ENCODE peak calls at places on chromosomes 2 and 18, in eight cellular contexts. P is ovary, T is A549, E is esophagus muscularis mucosa, R is K562, G is upper lobe of left lung, M is H1, B is GM12878. U is an unnamed sample. For H3K4me1, the result is how much of the 10 kb centered on the place peaks cover.

GRCh38 chr18:35524236-35524635 is 26.5 kb upstream of the INO80C start:
- DNase-seq in P (no peak), T (no peak), E (peak), R (no peak), G (no peak), M (no peak), B (no peak), U (no peak)

GRCh38 chr2:72827999-72828646 is 2.3 kb upstream of the EXOC6B start:
- DNase-seq in P (no peak), T (peak), E (no peak), R (no peak), G (no peak), M (no peak), B (no peak), U (no peak)

GRCh38 chr2:9750224-9751215 is 92.8 kb upstream of the TAF1B start:
- DNase-seq in P (peak), T (no peak), E (no peak), R (no peak), G (no peak), M (no peak), B (no peak), U (no peak)

GRCh38 chr2:110126926-110127325 is 11.3 kb upstream of the MALL start:
- DNase-seq in P (no peak), T (no peak), E (no peak), R (no peak), G (no peak), M (no peak), B (no peak), U (no peak)

GRCh38 chr18:21452808-21453511 is 147.5 kb downstream of the ESCO1 start:
- DNase-seq in P (no peak), T (no peak), E (no peak), R (no peak), G (no peak), M (no peak), B (no peak), U (no peak)

GRCh38 chr18:25349131-25349925 is 2.6 kb downstream of the ZNF521 start:
- DNase-seq in P (peak), T (no peak), E (no peak), R (no peak), G (peak), M (peak), B (no peak), U (no peak)

GRCh38 chr18:25233582-25234362 is 118.2 kb downstream of the ZNF521 start:
- DNase-seq in P (no peak), T (no peak), E (no peak), R (no peak), G (no peak), M (no peak), B (no peak), U (no peak)

GRCh38 chr18:79732721-79733025 is 53.1 kb downstream of the CTDP1 start:
- DNase-seq in P (no peak), T (peak), E (no peak), R (no peak), G (no peak), M (no peak), B (no peak), U (no peak)

GRCh38 chr2:240411261-240412160 is 24.0 kb upstream of the GPC1 start:
- DNase-seq in P (peak), T (no peak), E (no peak), R (no peak), G (peak), M (no peak), B (no peak), U (no peak)

GRCh38 chr2:201349601-201350000 is 7.5 kb downstream of the FLACC1 start:
- DNase-seq in P (no peak), T (no peak), E (no peak), R (no peak), G (no peak), M (no peak), B (no peak), U (no peak)

GRCh38 chr2:37201766-37202165 is 5.5 kb downstream of the CEBPZOS start:
- DNase-seq in P (no peak), T (no peak), E (no peak), R (no peak), G (no peak), M (no peak), B (no peak), U (no peak)

GRCh38 chr2:127634066-127634617 is 11.8 kb upstream of the GPR17 start:
- DNase-seq in P (no peak), T (no peak), E (no peak), R (no peak), G (peak), M (no peak), B (no peak), U (no peak)

GRCh38 chr2:119820275-119820674 is 60.6 kb downstream of the PTPN4 start:
- DNase-seq in P (no peak), T (peak), E (no peak), R (no peak), G (no peak), M (no peak), B (no peak), U (no peak)

GRCh38 chr2:100237770-100238169 is 84.5 kb downstream of the LONRF2 start:
- DNase-seq in P (no peak), T (no peak), E (no peak), R (peak), G (peak), M (no peak), B (no peak), U (peak)

GRCh38 chr18:76953186-76953982 is 131.0 kb downstream of the ZNF236 start:
- DNase-seq in P (peak), T (no peak), E (no peak), R (no peak), G (peak), M (no peak), B (no peak), U (peak)

GRCh38 chr18:11160303-11160702 is 10.9 kb upstream of the PIEZO2 start:
- DNase-seq in P (no peak), T (no peak), E (no peak), R (no peak), G (no peak), M (no peak), B (no peak), U (no peak)

GRCh38 chr18:11165138-11165537 is 15.8 kb upstream of the PIEZO2 start:
- DNase-seq in P (no peak), T (no peak), E (no peak), R (no peak), G (no peak), M (no peak), B (no peak), U (no peak)

GRCh38 chr18:11165952-11166351 is 16.6 kb upstream of the PIEZO2 start:
- DNase-seq in P (no peak), T (no peak), E (no peak), R (no peak), G (no peak), M (no peak), B (no peak), U (no peak)

GRCh38 chr18:11162889-11163288 is 13.5 kb upstream of the PIEZO2 start:
- DNase-seq in P (no peak), T (no peak), E (no peak), R (no peak), G (no peak), M (no peak), B (no peak), U (no peak)

DNA sequence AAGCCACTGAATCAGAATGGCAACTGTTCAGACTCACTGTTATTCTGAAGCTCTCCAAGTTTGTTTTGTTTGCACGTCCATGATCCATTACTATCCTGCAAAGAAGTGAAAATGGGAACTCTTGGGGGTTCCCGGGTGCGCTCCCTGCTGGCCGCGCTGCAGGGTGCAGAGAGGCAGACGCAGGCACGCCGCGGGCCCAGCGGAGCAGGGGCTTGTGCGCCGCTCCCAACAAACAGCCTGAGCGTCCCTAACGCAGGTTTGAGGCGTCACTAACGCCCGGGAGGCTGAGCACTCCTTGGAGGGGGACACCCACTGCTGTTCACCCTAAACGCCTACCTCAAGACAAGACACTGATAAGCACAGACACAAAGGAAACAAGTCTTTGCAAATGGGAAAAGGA is 14.3 kb upstream of the PIEZO2 start:
- DNase-seq in P (no peak), T (peak), E (no peak), R (peak), G (peak), M (peak), B (no peak), U (no peak)
- TF ChIP-seq CTCF in P (no peak), T (peak), E (peak), R (peak), G (peak), M (peak), B (peak), U (no peak)

DNA sequence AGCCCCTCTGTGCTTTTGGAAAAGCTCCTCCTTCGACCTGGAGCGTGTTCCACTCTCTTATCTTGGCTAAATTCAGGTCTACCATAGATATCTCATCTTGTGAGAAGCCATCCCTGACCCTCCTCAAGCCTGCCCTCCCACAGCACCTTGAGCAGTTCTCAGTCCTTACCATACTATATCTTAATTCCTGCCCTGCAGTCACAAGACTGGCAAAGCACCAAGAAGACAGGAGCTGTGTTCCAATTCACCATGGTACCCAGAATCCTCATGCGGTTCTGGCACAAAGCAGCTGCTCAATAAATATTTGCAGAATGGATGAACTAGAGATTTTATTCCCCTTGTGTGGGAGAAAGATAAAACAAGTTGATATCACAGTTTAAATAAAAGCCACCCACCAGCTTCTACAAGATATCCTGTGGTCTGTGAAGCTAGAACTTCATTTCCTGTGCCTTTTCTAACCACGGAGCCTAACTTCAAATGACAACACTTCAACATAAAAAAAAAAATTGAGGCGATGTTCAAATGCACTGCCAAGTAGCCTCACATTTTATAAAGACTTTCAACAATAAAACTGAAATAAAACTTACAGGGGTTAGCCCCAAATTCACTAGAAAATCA is 19.5 kb downstream of the MARCHF4 start:
- DNase-seq in P (no peak), T (no peak), E (no peak), R (no peak), G (no peak), M (peak), B (no peak), U (no peak)
- H3K4me1 ChIP-seq in P (under half), T (under half), E (under half), R (under half), G (under half), M (under half), B (under half), U (under half)

GRCh38 chr2:98027955-98028593 is 32.3 kb upstream of the TMEM131 start:
- DNase-seq in P (no peak), T (no peak), E (no peak), R (no peak), G (no peak), M (peak), B (no peak), U (no peak)
- TF ChIP-seq EP300 in P (no peak), T (no peak), E (no peak), R (no peak), G (no peak), M (no peak), B (no peak), U (no peak)

GRCh38 chr2:230226090-230226551 is 585 bp downstream of the SP140 start:
- DNase-seq in P (no peak), T (no peak), E (no peak), R (no peak), G (no peak), M (no peak), B (peak), U (no peak)
- TF ChIP-seq CTCF in P (no peak), T (no peak), E (no peak), R (no peak), G (no peak), M (no peak), B (no peak), U (no peak)

U was measured in stomach.